ENCODE peak calls at places on chromosomes 11 and 22, in four cellular contexts. O is sciatic nerve; P is anterior cingulate cortex; V is CD8-positive, alpha-beta T cell. D is an unnamed sample.

GRCh38 chr11:31645747-31646146 is 136.2 kb downstream of the ELP4 start:
- DNase-seq in O (no peak), V (no peak), P (no peak), D (no peak)

GRCh38 chr22:41524283-41524682 is 20.0 kb downstream of the POLR3H start:
- DNase-seq in V (no peak), P (peak; percentile 23), O (peak; percentile 82), D (no peak)

GRCh38 chr11:6061475-6061874 is 30.9 kb upstream of the OR56A1 start:
- DNase-seq in O (no peak), V (no peak), P (no peak), D (no peak)

GRCh38 chr11:7292902-7293301 is 41.2 kb downstream of the SYT9 start:
- DNase-seq in O (no peak), V (no peak), P (no peak), D (no peak)

GRCh38 chr22:27515091-27515523 is 286.4 kb downstream of the MN1 start:
- DNase-seq in V (no peak), O (peak; percentile 74), P (no peak), D (no peak)

GRCh38 chr11:22466809-22467208 is 128.6 kb downstream of the SLC17A6 start:
- DNase-seq in O (no peak), P (no peak), V (no peak), D (no peak)

GRCh38 chr22:28933321-28933720 is 49.9 kb downstream of the ZNRF3 start:
- DNase-seq in V (no peak), O (no peak), P (no peak), D (no peak)

GRCh38 chr11:76783901-76784813 is 1.0 kb downstream of the TSKU start:
- DNase-seq in V (no peak), P (no peak), O (peak; percentile 76), D (peak; percentile 80)